ENCODE peak calls at places on chromosomes 12 and 14, in nine cellular contexts. E, L, F, U, O, W, V, S and G are unnamed samples.

GRCh38 chr14:21924479-21924878 is 250.9 kb upstream of the OR4E1 start:
- DNase-seq in E (no peak), L (no peak), F (no peak), U (no peak), O (no peak), W (no peak), V (no peak), S (no peak), G (peak)

GRCh38 chr14:28780843-28781503 is 14.4 kb downstream of the FOXG1 start:
- DNase-seq in E (no peak), L (no peak), F (no peak), U (no peak), O (no peak), W (no peak), V (no peak), S (no peak), G (no peak)

GRCh38 chr14:70888681-70889175 is 18.5 kb upstream of the PCNX1 start:
- DNase-seq in E (no peak), L (no peak), F (no peak), U (no peak), O (no peak), W (no peak), V (no peak), S (peak), G (no peak)

GRCh38 chr14:28754209-28754985 is 12.2 kb upstream of the FOXG1 start:
- DNase-seq in E (no peak), L (peak), F (peak), U (no peak), O (no peak), W (peak), V (no peak), S (peak), G (no peak)

GRCh38 chr14:63727736-63728728 is at the start of gene SGPP1:
- DNase-seq in E (no peak), L (peak), F (peak), U (peak), O (peak), W (peak), V (peak), S (peak), G (peak)

GRCh38 chr14:32043624-32044023 is 33.5 kb upstream of the ARHGAP5 start:
- DNase-seq in E (no peak), L (no peak), F (no peak), U (no peak), O (no peak), W (no peak), V (no peak), S (no peak), G (no peak)

GRCh38 chr14:81169711-81170103 is 51.1 kb downstream of the GTF2A1 start:
- DNase-seq in E (no peak), L (peak), F (no peak), U (peak), O (no peak), W (no peak), V (no peak), S (peak), G (no peak)

GRCh38 chr12:55720894-55721444 is 776 bp downstream of the RDH5 start:
- DNase-seq in E (no peak), L (peak), F (peak), U (peak), O (peak), W (peak), V (no peak), S (peak), G (no peak)

GRCh38 chr14:69877492-69877891 is 1.7 kb upstream of the SMOC1 start:
- DNase-seq in E (peak), L (no peak), F (no peak), U (no peak), O (no peak), W (no peak), V (no peak), S (peak), G (no peak)

GRCh38 chr14:65281991-65282908 is 130.3 kb upstream of the FUT8 start:
- DNase-seq in E (peak), L (no peak), F (peak), U (no peak), O (no peak), W (no peak), V (no peak), S (peak), G (no peak)

GRCh38 chr12:46944104-46944503 is 118.3 kb upstream of the SLC38A4 start:
- DNase-seq in E (no peak), L (peak), F (no peak), U (no peak), O (no peak), W (no peak), V (no peak), S (peak), G (no peak)

GRCh38 chr14:51310453-51311074 is 70.5 kb downstream of the TMX1 start:
- DNase-seq in E (peak), L (no peak), F (no peak), U (no peak), O (peak), W (no peak), V (no peak), S (peak), G (no peak)

GRCh38 chr12:68639396-68639767 is 28.7 kb downstream of the RAP1B start:
- DNase-seq in E (no peak), L (no peak), F (no peak), U (no peak), O (no peak), W (no peak), V (no peak), S (no peak), G (no peak)

GRCh38 chr12:47545938-47546609 is 159.8 kb downstream of the RPAP3 start:
- DNase-seq in E (no peak), L (no peak), F (no peak), U (no peak), O (no peak), W (no peak), V (no peak), S (no peak), G (no peak)

GRCh38 chr12:120249875-120250795 is 15.4 kb downstream of the PXN start:
- DNase-seq in E (no peak), L (peak), F (no peak), U (peak), O (no peak), W (no peak), V (no peak), S (peak), G (no peak)

GRCh38 chr12:130083002-130083401 is 79.3 kb upstream of the FZD10 start:
- DNase-seq in E (no peak), L (no peak), F (no peak), U (no peak), O (no peak), W (no peak), V (no peak), S (no peak), G (no peak)

GRCh38 chr14:95256011-95256775 is 63.5 kb downstream of the CLMN start:
- DNase-seq in E (no peak), L (no peak), F (no peak), U (no peak), O (no peak), W (no peak), V (no peak), S (no peak), G (no peak)

GRCh38 chr12:4046150-4046845 is 173.1 kb upstream of the PARP11 start:
- DNase-seq in E (no peak), L (no peak), F (no peak), U (no peak), O (no peak), W (no peak), V (no peak), S (no peak), G (no peak)

GRCh38 chr14:21044106-21044618 is 2.0 kb downstream of the RNASE7 start:
- DNase-seq in E (no peak), L (peak), F (no peak), U (no peak), O (no peak), W (peak), V (no peak), S (no peak), G (no peak)

GRCh38 chr14:104093366-104094055 is 8.0 kb downstream of the ASPG start:
- DNase-seq in E (no peak), L (no peak), F (no peak), U (no peak), O (no peak), W (no peak), V (no peak), S (no peak), G (no peak)

GRCh38 chr12:123741937-123742572 is 20.0 kb upstream of the DNAH10 start:
- DNase-seq in E (no peak), L (no peak), F (no peak), U (no peak), O (no peak), W (no peak), V (no peak), S (no peak), G (no peak)

GRCh38 chr14:53032161-53032803 is 81.4 kb upstream of the FERMT2 start:
- DNase-seq in E (peak), L (peak), F (no peak), U (no peak), O (no peak), W (peak), V (no peak), S (peak), G (no peak)

GRCh38 chr12:47938594-47938993 is 24.8 kb upstream of the TMEM106C start:
- DNase-seq in E (no peak), L (no peak), F (no peak), U (no peak), O (no peak), W (no peak), V (no peak), S (no peak), G (no peak)

GRCh38 chr12:107610030-107610859 is 75.4 kb upstream of the PWP1 start:
- DNase-seq in E (peak), L (peak), F (peak), U (no peak), O (peak), W (peak), V (no peak), S (peak), G (no peak)

GRCh38 chr14:102075155-102075554 is 11.7 kb downstream of the HSP90AA1 start:
- DNase-seq in E (no peak), L (no peak), F (no peak), U (no peak), O (no peak), W (no peak), V (no peak), S (no peak), G (no peak)
- TF ChIP-seq CTCF in E (no peak), L (no peak), F (no peak), U (no peak), O (no peak), W (no peak), V (no peak), S (no peak), G (no peak)

GRCh38 chr12:25404955-25405354 is 148.1 kb downstream of the LMNTD1 start:
- DNase-seq in E (no peak), L (no peak), F (no peak), U (no peak), O (no peak), W (peak), V (no peak), S (no peak), G (no peak)
- TF ChIP-seq CTCF in E (no peak), L (no peak), F (no peak), U (no peak), O (no peak), W (peak), V (no peak), S (no peak), G (no peak)

GRCh38 chr14:88233915-88234314 is 89.2 kb downstream of the KCNK10 start:
- DNase-seq in E (no peak), L (no peak), F (peak), U (no peak), O (no peak), W (peak), V (no peak), S (peak), G (no peak)
- TF ChIP-seq CTCF in E (peak), L (peak), F (no peak), U (no peak), O (peak), W (peak), V (no peak), S (peak), G (no peak)

DNA sequence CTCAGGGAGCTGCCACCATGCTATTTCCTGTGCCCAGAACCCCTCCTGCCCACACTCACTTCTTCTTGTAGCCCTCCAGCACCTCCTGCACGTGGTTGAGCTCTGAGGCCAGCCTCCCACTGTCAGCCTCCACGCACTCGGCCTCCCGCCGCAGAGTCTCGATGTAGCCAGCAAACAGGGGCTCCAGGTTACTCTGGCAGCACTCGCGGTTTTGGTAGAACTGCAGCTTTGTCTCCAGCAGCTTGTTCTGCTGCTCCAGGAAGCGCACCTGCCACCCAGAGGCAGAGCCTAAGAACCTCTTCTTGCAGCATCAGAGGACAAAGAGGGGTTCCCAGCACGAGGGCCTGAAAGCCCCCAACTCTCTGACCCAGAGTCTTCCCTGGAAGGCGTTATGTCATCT is 2.1 kb downstream of the KRT83 start:
- DNase-seq in E (no peak), L (no peak), F (no peak), U (no peak), O (no peak), W (no peak), V (no peak), S (no peak), G (no peak)
- TF ChIP-seq CTCF in E (no peak), L (no peak), F (no peak), U (no peak), O (no peak), W (no peak), V (no peak), S (no peak), G (no peak)

GRCh38 chr12:27186240-27186839 is 57.7 kb upstream of the STK38L start:
- DNase-seq in E (no peak), L (no peak), F (no peak), U (no peak), O (no peak), W (no peak), V (no peak), S (peak), G (no peak)
- TF ChIP-seq CTCF in E (no peak), L (no peak), F (no peak), U (no peak), O (no peak), W (no peak), V (no peak), S (peak), G (no peak)